ENCODE peak calls at places on chromosomes 7 and 10, in four cellular contexts. D is HepG2, T is K562, J is SK-N-SH. N is an unnamed sample.

GRCh38 chr7:2242541-2243482 is 786 bp downstream of the NUDT1 start:
- DNase-seq in D (peak; percentile 26), T (peak; percentile 81), J (no peak), N (no peak)

GRCh38 chr7:116780521-116780920 is 81.9 kb upstream of the CAPZA2 start:
- DNase-seq in D (no peak), T (no peak), J (no peak), N (no peak)

GRCh38 chr7:38929460-38930171 is 20.6 kb upstream of the VPS41 start:
- DNase-seq in D (no peak), T (peak; percentile 41), J (no peak), N (no peak)

GRCh38 chr7:128937647-128938523 is at the start of gene IRF5:
- DNase-seq in D (no peak), T (no peak), J (peak; percentile 85), N (no peak)

GRCh38 chr10:73653701-73654100 is 2.1 kb downstream of the SYNPO2L start:
- DNase-seq in D (peak; percentile 61), T (peak; percentile 81), J (no peak), N (no peak)

GRCh38 chr7:102236592-102237287 is 49.9 kb upstream of the SH2B2 start:
- DNase-seq in D (peak; percentile 46), T (peak; percentile 81), J (peak; percentile 95), N (no peak)

GRCh38 chr7:48274662-48275061 is 103.4 kb downstream of the ABCA13 start:
- DNase-seq in D (no peak), T (no peak), J (no peak), N (no peak)

GRCh38 chr10:9825491-9826018 is 1192.1 kb upstream of the CELF2 start:
- DNase-seq in D (no peak), T (peak; percentile 88), J (no peak), N (no peak)

GRCh38 chr10:97058521-97058920 is 127.2 kb downstream of the SLIT1 start:
- DNase-seq in D (no peak), T (no peak), J (no peak), N (no peak)

GRCh38 chr10:3570855-3571266 is 214.1 kb downstream of the KLF6 start:
- DNase-seq in D (no peak), T (no peak), J (no peak), N (no peak)

GRCh38 chr10:31118561-31118960 is 86.9 kb upstream of the ZNF438 start:
- DNase-seq in D (no peak), T (no peak), J (no peak), N (no peak)

GRCh38 chr10:94324609-94325233 is 38.0 kb downstream of the NOC3L start:
- DNase-seq in D (no peak), T (no peak), J (no peak), N (no peak)

GRCh38 chr7:30977896-30978564 is 14.3 kb downstream of the GHRHR start:
- DNase-seq in D (peak; percentile 32), T (peak; percentile 66), J (peak; percentile 67), N (no peak)

GRCh38 chr7:73341877-73342276 is 13.9 kb downstream of the FKBP6 start:
- DNase-seq in D (peak; percentile 43), T (peak; percentile 68), J (no peak), N (no peak)

GRCh38 chr7:95229301-95229700 is 95.0 kb downstream of the PON1 start:
- DNase-seq in D (no peak), T (no peak), J (no peak), N (no peak)

GRCh38 chr10:78035025-78035424 is 1.4 kb downstream of the RPS24 start:
- DNase-seq in D (peak; percentile 65), T (no peak), J (no peak), N (no peak)

GRCh38 chr10:100998183-100998990 is 1.2 kb upstream of the LZTS2 start:
- DNase-seq in D (peak; percentile 78), T (peak; percentile 86), J (peak; percentile 96), N (no peak)

GRCh38 chr7:43135129-43135528 is 22.7 kb downstream of the HECW1 start:
- DNase-seq in D (no peak), T (no peak), J (no peak), N (no peak)

GRCh38 chr7:105285118-105285874 is 103.4 kb downstream of the SRPK2 start:
- DNase-seq in D (no peak), T (no peak), J (no peak), N (no peak)

GRCh38 chr7:156014201-156014600 is 201.9 kb upstream of the SHH start:
- DNase-seq in D (no peak), T (no peak), J (no peak), N (no peak)

GRCh38 chr7:6023974-6024435 is 7.2 kb upstream of the ANKRD61 start:
- DNase-seq in D (no peak), T (peak; percentile 93), J (no peak), N (no peak)

GRCh38 chr7:113076703-113077102 is 9.9 kb downstream of the GPR85 start:
- DNase-seq in D (no peak), T (no peak), J (no peak), N (no peak)

GRCh38 chr10:113028393-113029054 is 78.5 kb downstream of the TCF7L2 start:
- DNase-seq in D (no peak), T (no peak), J (no peak), N (no peak)

GRCh38 chr10:85995791-85996190 is 370.8 kb downstream of the GRID1 start:
- DNase-seq in D (peak; percentile 18), T (peak; percentile 32), J (peak; percentile 29), N (peak; percentile 20)

GRCh38 chr7:127287133-127287532 is 34.4 kb upstream of the GRM8 start:
- DNase-seq in D (no peak), T (no peak), J (no peak), N (no peak)

GRCh38 chr7:157769016-157769869 is 432.4 kb downstream of the DNAJB6 start:
- DNase-seq in D (no peak), T (no peak), J (no peak), N (no peak)

GRCh38 chr7:108211382-108212201 is 81.4 kb upstream of the LAMB4 start:
- DNase-seq in D (peak; percentile 42), T (peak; percentile 94), J (no peak), N (peak; percentile 80)

GRCh38 chr7:66748127-66748511 is 7.6 kb downstream of the RABGEF1 start:
- DNase-seq in D (no peak), T (no peak), J (no peak), N (no peak)

GRCh38 chr10:124741922-124742417 is 2.2 kb downstream of the FAM53B start:
- DNase-seq in D (no peak), T (peak; percentile 37), J (no peak), N (no peak)

GRCh38 chr7:362416-363096 is 72.6 kb downstream of the FOXL3 start:
- DNase-seq in D (no peak), T (peak; percentile 44), J (no peak), N (no peak)

GRCh38 chr7:1225462-1226154 is 7.1 kb upstream of the UNCX start:
- DNase-seq in D (no peak), T (peak; percentile 50), J (peak; percentile 95), N (no peak)

GRCh38 chr10:119252051-119252465 is 44.7 kb downstream of the GRK5 start:
- DNase-seq in D (peak; percentile 75), T (peak; percentile 36), J (peak; percentile 70), N (no peak)
- TF ChIP-seq SMC3 in D (peak; percentile 38), T (no peak), J (no peak), N (no peak)

GRCh38 chr7:21370283-21370982 is 57.5 kb upstream of the SP4 start:
- DNase-seq in D (no peak), T (no peak), J (no peak), N (no peak)
- TF ChIP-seq TAF1 in D (no peak), T (no peak), J (no peak), N (no peak)

GRCh38 chr7:15556706-15557105 is 5.1 kb downstream of the AGMO start:
- DNase-seq in D (no peak), T (no peak), J (no peak), N (no peak)
- TF ChIP-seq SMC3 in D (no peak), T (no peak), J (no peak), N (no peak)

GRCh38 chr7:36487756-36488336 is 98.2 kb downstream of the ANLN start:
- DNase-seq in D (peak; percentile 39), T (peak; percentile 37), J (peak; percentile 63), N (peak; percentile 21)
- TF ChIP-seq TAF1 in D (no peak), T (no peak), J (no peak), N (no peak)

GRCh38 chr7:122914812-122915211 is 28.6 kb upstream of the CADPS2 start:
- DNase-seq in D (no peak), T (peak; percentile 25), J (no peak), N (no peak)

GRCh38 chr7:122913608-122914007 is 27.3 kb upstream of the CADPS2 start:
- DNase-seq in D (peak; percentile 11), T (peak; percentile 28), J (no peak), N (no peak)
- TF ChIP-seq SMC3 in D (no peak), T (no peak), J (no peak), N (no peak)